ENCODE peak calls at places on chromosomes 2 and 18, in five cellular contexts. M, G, H, B and X are unnamed samples.

GRCh38 chr2:161710131-161710915 is 86.1 kb downstream of the SLC4A10 start:
- DNase-seq in M (no peak), G (no peak), H (no peak), B (no peak), X (no peak)

GRCh38 chr2:1694371-1695271 is 49.7 kb downstream of the PXDN start:
- DNase-seq in M (no peak), G (no peak), H (no peak), B (no peak), X (no peak)

GRCh38 chr2:116952254-116952653 is 862.2 kb upstream of the DDX18 start:
- DNase-seq in M (no peak), G (no peak), H (no peak), B (no peak), X (peak; percentile 49)

GRCh38 chr2:197810023-197810422 is 5.6 kb downstream of the PLCL1 start:
- DNase-seq in M (no peak), G (no peak), H (no peak), B (no peak), X (no peak)

GRCh38 chr2:189002079-189002478 is 27.9 kb downstream of the COL3A1 start:
- DNase-seq in M (no peak), G (no peak), H (peak; percentile 80), B (no peak), X (no peak)

GRCh38 chr2:1638281-1638860 is 105.9 kb downstream of the PXDN start:
- DNase-seq in M (no peak), G (no peak), H (no peak), B (no peak), X (no peak)

GRCh38 chr18:79616651-79617518 is 62.7 kb upstream of the CTDP1 start:
- DNase-seq in M (no peak), G (peak; percentile 15), H (no peak), B (no peak), X (peak; percentile 61)

GRCh38 chr18:79204889-79205807 is 136.0 kb downstream of the ATP9B start:
- DNase-seq in M (no peak), G (no peak), H (no peak), B (no peak), X (no peak)

GRCh38 chr18:22667158-22667557 is 249.4 kb upstream of the CTAGE1 start:
- DNase-seq in M (no peak), G (peak; percentile 50), H (no peak), B (no peak), X (no peak)

GRCh38 chr2:46298272-46298521 is 990 bp downstream of the EPAS1 start:
- DNase-seq in M (no peak), G (no peak), H (no peak), B (no peak), X (no peak)

GRCh38 chr2:46298522-46299351 is 1.5 kb downstream of the EPAS1 start:
- DNase-seq in M (no peak), G (peak; percentile 26), H (peak; percentile 69), B (no peak), X (peak; percentile 59)

GRCh38 chr2:46297546-46298271 is 502 bp downstream of the EPAS1 start:
- DNase-seq in M (no peak), G (peak; percentile 87), H (peak; percentile 74), B (peak; percentile 59), X (peak; percentile 78)

GRCh38 chr2:46296216-46296839 is 879 bp upstream of the EPAS1 start:
- DNase-seq in M (no peak), G (no peak), H (peak; percentile 43), B (no peak), X (peak; percentile 68)

DNA sequence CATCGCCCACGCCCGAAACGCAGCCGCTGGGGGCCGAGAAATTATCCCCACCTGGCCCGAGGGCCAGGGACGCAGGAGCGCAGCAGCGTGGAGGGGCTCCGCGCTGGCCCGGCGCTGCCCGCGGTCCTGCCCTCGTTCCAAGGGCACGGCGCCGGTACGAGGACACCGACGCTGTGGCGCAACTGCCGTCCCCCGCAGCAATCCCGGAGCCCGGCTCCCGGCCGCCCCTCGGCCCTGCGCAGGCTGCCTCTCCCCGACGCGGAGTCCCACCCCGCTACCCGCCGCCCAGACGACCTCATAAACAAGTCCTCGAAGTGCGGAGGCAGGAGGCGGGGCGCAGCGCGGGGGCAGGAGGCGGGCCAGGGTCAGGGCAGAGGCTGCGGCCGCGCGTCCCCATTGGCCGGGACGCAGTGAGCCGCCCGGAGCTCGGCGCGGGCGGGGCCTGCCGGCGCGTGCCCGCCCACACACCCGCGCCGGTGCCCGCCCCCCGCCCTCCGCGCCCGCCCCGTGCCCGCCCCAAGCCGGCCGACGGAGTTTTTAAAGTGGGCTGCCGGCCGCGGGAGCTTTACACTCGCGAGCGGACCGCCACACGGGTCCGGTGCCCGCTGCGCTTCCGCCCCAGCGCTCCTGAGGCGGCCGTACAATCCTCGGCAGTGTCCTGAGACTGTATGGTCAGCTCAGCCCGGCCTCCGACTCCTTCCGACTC is at the start of gene EPAS1:
- DNase-seq in M (peak; percentile 8), G (peak; percentile 98), H (peak; percentile 89), B (peak; percentile 84), X (peak; percentile 92)
- H3K27ac ChIP-seq in M (no peak within 1 kb of the TSS), G (peak within 1 kb of the TSS; percentile 66), H (peak within 1 kb of the TSS; percentile 81), B (peak within 1 kb of the TSS; percentile 78), X (no peak within 1 kb of the TSS)

GRCh38 chr2:217054791-217055190 is 194.9 kb upstream of the TNP1 start:
- DNase-seq in M (no peak), G (no peak), H (no peak), B (no peak), X (no peak)
- TF ChIP-seq JUNB in M (no peak), G (no peak), H (no peak), B (no peak), X (no peak)

DNA sequence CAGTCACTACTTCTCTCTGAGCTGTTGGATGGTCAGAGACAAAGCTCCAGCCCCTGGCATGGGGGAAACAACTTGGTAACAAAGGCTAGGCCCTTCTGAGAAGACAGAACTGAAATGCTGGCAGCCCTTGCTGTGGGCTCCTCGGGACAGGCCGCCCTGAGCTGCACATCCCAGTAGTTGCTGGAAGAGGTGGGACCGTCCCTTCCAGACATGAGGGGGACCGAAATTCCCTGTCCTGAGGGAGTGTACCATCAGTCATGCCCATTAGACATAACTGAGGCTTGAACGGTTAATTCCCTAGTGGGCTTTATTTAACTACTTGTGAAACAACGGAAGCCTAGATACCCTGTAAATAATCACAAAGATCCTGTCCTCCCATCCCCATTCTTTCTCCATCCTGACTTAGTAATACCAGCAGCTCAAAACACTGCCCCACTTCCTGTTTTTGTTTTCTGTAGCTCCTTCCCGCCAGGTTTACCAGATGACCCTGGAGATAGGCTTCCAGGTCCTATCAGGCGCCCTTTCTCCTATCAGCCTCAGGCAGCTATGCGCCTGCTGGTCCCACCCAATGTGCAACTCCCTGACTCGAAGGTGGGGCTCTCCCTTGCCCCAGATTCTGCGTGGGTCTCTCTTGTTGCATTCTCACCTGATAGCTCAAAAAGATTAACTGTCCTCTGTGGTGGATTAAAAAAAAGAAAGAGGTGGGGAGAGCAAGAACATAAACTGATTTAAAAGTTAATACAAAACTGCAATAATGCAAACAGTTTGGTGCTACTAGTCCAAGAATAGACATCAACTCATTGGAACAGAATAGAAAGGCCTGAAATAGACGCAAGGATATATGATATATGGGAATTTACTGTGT is 37.0 kb upstream of the NT5DC4 start:
- DNase-seq in M (no peak), G (peak; percentile 96), H (no peak), B (peak; percentile 36), X (peak; percentile 28)
- H3K27ac ChIP-seq in M (no peak overlapping the region), G (peak overlapping the region; percentile 86), H (no peak overlapping the region), B (no peak overlapping the region), X (no peak overlapping the region)

GRCh38 chr2:167289651-167290410 is 401.6 kb downstream of the XIRP2 start:
- DNase-seq in M (no peak), G (no peak), H (no peak), B (no peak), X (no peak)
- TF ChIP-seq JUNB in M (no peak), G (no peak), H (no peak), B (no peak), X (no peak)

GRCh38 chr2:28678944-28679343 is 72.7 kb upstream of the PPP1CB start:
- DNase-seq in M (no peak), G (no peak), H (no peak), B (no peak), X (no peak)

GRCh38 chr2:28678175-28678855 is 73.3 kb upstream of the PPP1CB start:
- DNase-seq in M (no peak), G (no peak), H (no peak), B (no peak), X (no peak)

GRCh38 chr2:28681216-28681981 is 70.2 kb upstream of the PPP1CB start:
- DNase-seq in M (peak; percentile 62), G (no peak), H (no peak), B (no peak), X (no peak)

GRCh38 chr2:28683100-28683706 is 68.4 kb upstream of the PPP1CB start:
- DNase-seq in M (no peak), G (peak; percentile 66), H (peak; percentile 52), B (peak; percentile 42), X (peak; percentile 72)

DNA sequence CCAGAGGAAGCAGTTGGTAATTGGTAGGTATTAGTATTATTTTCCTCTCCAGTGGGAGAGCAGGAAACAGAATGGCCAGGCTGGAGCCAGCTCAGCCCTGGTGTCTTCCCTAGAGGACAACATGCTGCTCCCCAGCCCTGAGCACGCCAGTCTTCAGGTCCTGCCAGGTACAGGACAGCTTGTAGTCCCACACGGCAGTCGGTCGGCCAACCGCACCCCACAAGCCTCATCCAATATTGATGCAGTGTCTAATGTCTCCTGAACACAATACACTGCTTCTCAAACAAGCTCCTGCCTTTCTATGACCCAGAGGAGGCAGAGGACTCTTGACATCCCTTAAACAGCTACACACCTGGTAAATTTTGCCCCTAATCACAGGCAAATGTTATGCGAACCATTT is 71.0 kb upstream of the PPP1CB start:
- DNase-seq in M (no peak), G (no peak), H (no peak), B (no peak), X (no peak)
- H3K27ac ChIP-seq in M (peak overlapping the region; percentile 15), G (no peak overlapping the region), H (no peak overlapping the region), B (no peak overlapping the region), X (no peak overlapping the region)

GRCh38 chr18:69599377-69599776 is 198.7 kb downstream of the DOK6 start:
- DNase-seq in M (no peak), G (no peak), H (no peak), B (no peak), X (no peak)

GRCh38 chr18:69597561-69597960 is 196.9 kb downstream of the DOK6 start:
- DNase-seq in M (no peak), G (no peak), H (no peak), B (no peak), X (no peak)

GRCh38 chr18:69596345-69596744 is 195.7 kb downstream of the DOK6 start:
- DNase-seq in M (no peak), G (no peak), H (no peak), B (no peak), X (no peak)
- TF ChIP-seq JUNB in M (no peak), G (no peak), H (no peak), B (no peak), X (no peak)